ENCODE peak calls at places on chromosome 1, in ten cellular contexts. One of them, this sample, is unnamed.

GRCh38 chr1:24051206-24051945 is 60.6 kb downstream of the MYOM3 start:
- DNase-seq in thoracic aorta: no peak
- DNase-seq in BJ: no peak
- DNase-seq in tibial nerve: no peak
- DNase-seq in brain microvascular endothelial cell: no peak
- DNase-seq in mesenchymal stem cell: no peak
- DNase-seq in naive thymus-derived CD4-positive, alpha-beta T cell: no peak
- DNase-seq in ascending aorta: no peak
- DNase-seq in CD8-positive, alpha-beta T cell: no peak
- DNase-seq in AG04450: no peak
- DNase-seq in this sample: no peak

GRCh38 chr1:54861070-54861761 is 25.8 kb downstream of the DHCR24 start:
- DNase-seq in BJ: no peak
- DNase-seq in ascending aorta: no peak
- DNase-seq in thoracic aorta: no peak
- DNase-seq in AG04450: no peak
- DNase-seq in mesenchymal stem cell: peak; percentile 38
- DNase-seq in CD8-positive, alpha-beta T cell: no peak
- DNase-seq in naive thymus-derived CD4-positive, alpha-beta T cell: no peak
- DNase-seq in brain microvascular endothelial cell: no peak
- DNase-seq in tibial nerve: no peak
- DNase-seq in this sample: no peak

GRCh38 chr1:100710881-100711660 is 8.5 kb upstream of the VCAM1 start:
- DNase-seq in mesenchymal stem cell: peak; percentile 60
- DNase-seq in brain microvascular endothelial cell: no peak
- DNase-seq in BJ: no peak
- DNase-seq in CD8-positive, alpha-beta T cell: no peak
- DNase-seq in AG04450: peak; percentile 44
- DNase-seq in naive thymus-derived CD4-positive, alpha-beta T cell: no peak
- DNase-seq in tibial nerve: no peak
- DNase-seq in thoracic aorta: no peak
- DNase-seq in ascending aorta: no peak
- DNase-seq in this sample: no peak

GRCh38 chr1:198113302-198113701 is 43.5 kb upstream of the NEK7 start:
- DNase-seq in mesenchymal stem cell: no peak
- DNase-seq in naive thymus-derived CD4-positive, alpha-beta T cell: no peak
- DNase-seq in ascending aorta: no peak
- DNase-seq in BJ: peak; percentile 73
- DNase-seq in tibial nerve: no peak
- DNase-seq in brain microvascular endothelial cell: no peak
- DNase-seq in AG04450: no peak
- DNase-seq in thoracic aorta: no peak
- DNase-seq in CD8-positive, alpha-beta T cell: no peak
- DNase-seq in this sample: no peak

GRCh38 chr1:58942759-58943191 is 158.9 kb upstream of the JUN start:
- DNase-seq in thoracic aorta: no peak
- DNase-seq in mesenchymal stem cell: no peak
- DNase-seq in tibial nerve: no peak
- DNase-seq in brain microvascular endothelial cell: no peak
- DNase-seq in ascending aorta: no peak
- DNase-seq in CD8-positive, alpha-beta T cell: peak; percentile 61
- DNase-seq in AG04450: no peak
- DNase-seq in BJ: no peak
- DNase-seq in naive thymus-derived CD4-positive, alpha-beta T cell: no peak
- DNase-seq in this sample: peak; percentile 31

GRCh38 chr1:41278076-41278475 is 36.0 kb upstream of the SCMH1 start:
- DNase-seq in tibial nerve: no peak
- DNase-seq in ascending aorta: no peak
- DNase-seq in brain microvascular endothelial cell: no peak
- DNase-seq in CD8-positive, alpha-beta T cell: no peak
- DNase-seq in BJ: no peak
- DNase-seq in mesenchymal stem cell: no peak
- DNase-seq in AG04450: no peak
- DNase-seq in thoracic aorta: no peak
- DNase-seq in naive thymus-derived CD4-positive, alpha-beta T cell: no peak
- DNase-seq in this sample: no peak

GRCh38 chr1:177163844-177164379 is 600 bp downstream of the ASTN1 start:
- DNase-seq in mesenchymal stem cell: no peak
- DNase-seq in ascending aorta: no peak
- DNase-seq in BJ: no peak
- DNase-seq in tibial nerve: no peak
- DNase-seq in brain microvascular endothelial cell: no peak
- DNase-seq in naive thymus-derived CD4-positive, alpha-beta T cell: no peak
- DNase-seq in AG04450: no peak
- DNase-seq in thoracic aorta: no peak
- DNase-seq in CD8-positive, alpha-beta T cell: no peak
- DNase-seq in this sample: no peak

GRCh38 chr1:8357329-8358101 is 39.6 kb downstream of the SLC45A1 start:
- DNase-seq in ascending aorta: no peak
- DNase-seq in BJ: no peak
- DNase-seq in naive thymus-derived CD4-positive, alpha-beta T cell: no peak
- DNase-seq in brain microvascular endothelial cell: no peak
- DNase-seq in tibial nerve: no peak
- DNase-seq in CD8-positive, alpha-beta T cell: no peak
- DNase-seq in thoracic aorta: no peak
- DNase-seq in mesenchymal stem cell: no peak
- DNase-seq in AG04450: no peak
- DNase-seq in this sample: no peak

GRCh38 chr1:237799762-237800474 is 90.8 kb downstream of the ZP4 start:
- DNase-seq in mesenchymal stem cell: peak; percentile 68
- DNase-seq in CD8-positive, alpha-beta T cell: no peak
- DNase-seq in brain microvascular endothelial cell: peak; percentile 72
- DNase-seq in thoracic aorta: no peak
- DNase-seq in naive thymus-derived CD4-positive, alpha-beta T cell: no peak
- DNase-seq in ascending aorta: no peak
- DNase-seq in AG04450: no peak
- DNase-seq in tibial nerve: no peak
- DNase-seq in BJ: no peak
- DNase-seq in this sample: no peak

GRCh38 chr1:231636157-231636556 is 9.6 kb downstream of the DISC1 start:
- DNase-seq in tibial nerve: no peak
- DNase-seq in thoracic aorta: no peak
- DNase-seq in naive thymus-derived CD4-positive, alpha-beta T cell: no peak
- DNase-seq in CD8-positive, alpha-beta T cell: no peak
- DNase-seq in BJ: no peak
- DNase-seq in ascending aorta: no peak
- DNase-seq in brain microvascular endothelial cell: peak; percentile 74
- DNase-seq in mesenchymal stem cell: peak; percentile 89
- DNase-seq in AG04450: no peak
- DNase-seq in this sample: no peak

GRCh38 chr1:182998482-182998881 is 24.7 kb upstream of the LAMC1 start:
- DNase-seq in ascending aorta: no peak
- DNase-seq in mesenchymal stem cell: no peak
- DNase-seq in CD8-positive, alpha-beta T cell: no peak
- DNase-seq in thoracic aorta: no peak
- DNase-seq in brain microvascular endothelial cell: no peak
- DNase-seq in BJ: no peak
- DNase-seq in tibial nerve: no peak
- DNase-seq in naive thymus-derived CD4-positive, alpha-beta T cell: no peak
- DNase-seq in AG04450: no peak
- DNase-seq in this sample: no peak

GRCh38 chr1:58515794-58516401 is 30.6 kb downstream of the OMA1 start:
- DNase-seq in AG04450: peak; percentile 66
- DNase-seq in thoracic aorta: peak; percentile 10
- DNase-seq in brain microvascular endothelial cell: peak; percentile 56
- DNase-seq in tibial nerve: no peak
- DNase-seq in CD8-positive, alpha-beta T cell: no peak
- DNase-seq in naive thymus-derived CD4-positive, alpha-beta T cell: peak; percentile 50
- DNase-seq in mesenchymal stem cell: peak; percentile 82
- DNase-seq in BJ: peak; percentile 10
- DNase-seq in ascending aorta: no peak
- DNase-seq in this sample: peak; percentile 59

GRCh38 chr1:177858222-177858894 is 111.5 kb downstream of the SEC16B start:
- DNase-seq in ascending aorta: no peak
- DNase-seq in CD8-positive, alpha-beta T cell: no peak
- DNase-seq in AG04450: no peak
- DNase-seq in mesenchymal stem cell: no peak
- DNase-seq in BJ: no peak
- DNase-seq in tibial nerve: no peak
- DNase-seq in thoracic aorta: no peak
- DNase-seq in naive thymus-derived CD4-positive, alpha-beta T cell: no peak
- DNase-seq in brain microvascular endothelial cell: no peak
- DNase-seq in this sample: no peak

GRCh38 chr1:205440476-205441317 is 15.1 kb downstream of the BLACAT1 start:
- DNase-seq in thoracic aorta: no peak
- DNase-seq in BJ: no peak
- DNase-seq in naive thymus-derived CD4-positive, alpha-beta T cell: peak; percentile 61
- DNase-seq in brain microvascular endothelial cell: peak; percentile 17
- DNase-seq in ascending aorta: no peak
- DNase-seq in mesenchymal stem cell: peak; percentile 50
- DNase-seq in CD8-positive, alpha-beta T cell: peak; percentile 83
- DNase-seq in tibial nerve: no peak
- DNase-seq in AG04450: no peak
- DNase-seq in this sample: peak; percentile 57

GRCh38 chr1:221230605-221231004 is 351.4 kb downstream of the HLX start:
- DNase-seq in BJ: no peak
- DNase-seq in AG04450: peak; percentile 3
- DNase-seq in mesenchymal stem cell: peak; percentile 76
- DNase-seq in thoracic aorta: no peak
- DNase-seq in ascending aorta: no peak
- DNase-seq in brain microvascular endothelial cell: no peak
- DNase-seq in naive thymus-derived CD4-positive, alpha-beta T cell: no peak
- DNase-seq in CD8-positive, alpha-beta T cell: no peak
- DNase-seq in tibial nerve: no peak
- DNase-seq in this sample: no peak

GRCh38 chr1:41661428-41662060 is 177.1 kb upstream of the EDN2 start:
- DNase-seq in AG04450: no peak
- DNase-seq in BJ: no peak
- DNase-seq in tibial nerve: no peak
- DNase-seq in mesenchymal stem cell: no peak
- DNase-seq in thoracic aorta: no peak
- DNase-seq in ascending aorta: no peak
- DNase-seq in brain microvascular endothelial cell: no peak
- DNase-seq in naive thymus-derived CD4-positive, alpha-beta T cell: no peak
- DNase-seq in CD8-positive, alpha-beta T cell: peak; percentile 52
- DNase-seq in this sample: no peak

GRCh38 chr1:203325004-203325417 is 19.7 kb downstream of the BTG2 start:
- DNase-seq in AG04450: no peak
- DNase-seq in tibial nerve: no peak
- DNase-seq in naive thymus-derived CD4-positive, alpha-beta T cell: peak; percentile 55
- DNase-seq in thoracic aorta: no peak
- DNase-seq in BJ: no peak
- DNase-seq in brain microvascular endothelial cell: no peak
- DNase-seq in mesenchymal stem cell: no peak
- DNase-seq in ascending aorta: no peak
- DNase-seq in CD8-positive, alpha-beta T cell: peak; percentile 71
- DNase-seq in this sample: no peak

GRCh38 chr1:67126111-67126746 is 8.5 kb downstream of the C1orf141 start:
- DNase-seq in CD8-positive, alpha-beta T cell: no peak
- DNase-seq in BJ: no peak
- DNase-seq in mesenchymal stem cell: peak; percentile 29
- DNase-seq in tibial nerve: no peak
- DNase-seq in ascending aorta: no peak
- DNase-seq in thoracic aorta: no peak
- DNase-seq in naive thymus-derived CD4-positive, alpha-beta T cell: no peak
- DNase-seq in brain microvascular endothelial cell: peak; percentile 25
- DNase-seq in AG04450: no peak
- DNase-seq in this sample: no peak

DNA sequence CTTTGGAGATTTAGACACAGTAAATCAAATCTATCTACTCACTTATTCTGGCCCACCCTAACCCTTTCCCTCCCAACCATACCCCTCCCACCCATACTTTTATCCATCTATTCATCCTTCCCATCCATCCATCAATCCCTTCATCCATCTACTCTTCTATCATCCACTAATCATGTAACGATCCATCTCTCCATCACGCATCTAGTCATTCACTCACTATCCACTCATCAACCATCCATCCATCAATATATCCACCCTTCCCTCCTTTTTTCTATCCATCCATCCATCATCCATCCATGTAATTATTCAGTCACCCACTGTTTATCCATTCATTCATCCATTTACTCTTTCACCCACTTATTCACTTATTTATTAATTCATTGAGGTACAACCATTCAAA is 74.0 kb downstream of the FOXD2 start:
- DNase-seq in tibial nerve: no peak
- DNase-seq in CD8-positive, alpha-beta T cell: no peak
- DNase-seq in brain microvascular endothelial cell: no peak
- DNase-seq in naive thymus-derived CD4-positive, alpha-beta T cell: no peak
- DNase-seq in AG04450: no peak
- DNase-seq in BJ: no peak
- DNase-seq in ascending aorta: no peak
- DNase-seq in mesenchymal stem cell: no peak
- DNase-seq in thoracic aorta: no peak
- DNase-seq in this sample: no peak
- H3K27me3 ChIP-seq in tibial nerve: no peaks in the 10 kb centered on the region
- H3K27me3 ChIP-seq in CD8-positive, alpha-beta T cell: peaks cover 14% of the 10 kb centered on the region
- H3K27me3 ChIP-seq in brain microvascular endothelial cell: peaks cover 27% of the 10 kb centered on the region
- H3K27me3 ChIP-seq in naive thymus-derived CD4-positive, alpha-beta T cell: peaks cover 9% of the 10 kb centered on the region
- H3K27me3 ChIP-seq in AG04450: peaks cover 29% of the 10 kb centered on the region
- H3K27me3 ChIP-seq in BJ: peaks cover 18% of the 10 kb centered on the region
- H3K27me3 ChIP-seq in ascending aorta: no peaks in the 10 kb centered on the region
- H3K27me3 ChIP-seq in mesenchymal stem cell: peaks cover 81% of the 10 kb centered on the region
- H3K27me3 ChIP-seq in thoracic aorta: no peaks in the 10 kb centered on the region
- H3K27me3 ChIP-seq in this sample: peaks cover 28% of the 10 kb centered on the region

GRCh38 chr1:108646661-108647269 is 14.1 kb downstream of the HENMT1 start:
- DNase-seq in CD8-positive, alpha-beta T cell: peak; percentile 86
- DNase-seq in brain microvascular endothelial cell: peak; percentile 61
- DNase-seq in tibial nerve: peak; percentile 53
- DNase-seq in naive thymus-derived CD4-positive, alpha-beta T cell: peak; percentile 72
- DNase-seq in ascending aorta: peak; percentile 67
- DNase-seq in AG04450: no peak
- DNase-seq in BJ: peak; percentile 44
- DNase-seq in mesenchymal stem cell: peak; percentile 91
- DNase-seq in thoracic aorta: peak; percentile 37
- DNase-seq in this sample: peak; percentile 44
- H3K4me3 ChIP-seq in CD8-positive, alpha-beta T cell: peak overlapping the region; percentile 13
- H3K4me3 ChIP-seq in brain microvascular endothelial cell: no peak overlapping the region
- H3K4me3 ChIP-seq in tibial nerve: no peak overlapping the region
- H3K4me3 ChIP-seq in naive thymus-derived CD4-positive, alpha-beta T cell: peak overlapping the region; percentile 36
- H3K4me3 ChIP-seq in ascending aorta: no peak overlapping the region
- H3K4me3 ChIP-seq in AG04450: no peak overlapping the region
- H3K4me3 ChIP-seq in BJ: no peak overlapping the region
- H3K4me3 ChIP-seq in mesenchymal stem cell: no peak overlapping the region
- H3K4me3 ChIP-seq in thoracic aorta: peak overlapping the region; percentile 29
- H3K4me3 ChIP-seq in this sample: peak overlapping the region; percentile 67

DNA sequence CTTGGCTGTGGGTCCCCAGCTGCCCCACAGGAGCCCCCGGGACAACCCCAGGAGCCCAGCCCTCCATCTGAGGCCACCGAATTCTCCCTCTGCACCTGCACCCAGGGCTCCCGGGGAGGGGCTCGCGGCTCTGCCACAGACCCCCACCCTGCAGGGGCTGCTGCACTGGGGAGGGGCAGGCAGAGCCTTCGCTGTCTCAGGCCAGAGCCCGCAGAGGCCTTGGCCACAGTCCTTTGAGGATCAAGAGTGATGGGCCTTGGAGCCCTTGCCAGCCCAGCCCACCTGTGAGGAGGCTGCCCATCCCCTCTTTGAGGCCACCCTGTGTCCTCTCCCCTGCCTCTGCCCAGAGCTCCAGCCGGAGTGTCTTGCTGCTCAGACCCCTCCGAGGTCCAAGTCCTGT is 6.5 kb downstream of the PERM1 start:
- DNase-seq in ascending aorta: no peak
- DNase-seq in AG04450: no peak
- DNase-seq in thoracic aorta: no peak
- DNase-seq in mesenchymal stem cell: no peak
- DNase-seq in naive thymus-derived CD4-positive, alpha-beta T cell: peak; percentile 6
- DNase-seq in brain microvascular endothelial cell: no peak
- DNase-seq in BJ: no peak
- DNase-seq in tibial nerve: no peak
- DNase-seq in CD8-positive, alpha-beta T cell: no peak
- DNase-seq in this sample: no peak
- H3K27me3 ChIP-seq in ascending aorta: peaks cover 26% of the 10 kb centered on the region
- H3K27me3 ChIP-seq in AG04450: peaks cover 21% of the 10 kb centered on the region
- H3K27me3 ChIP-seq in thoracic aorta: peaks cover 5% of the 10 kb centered on the region
- H3K27me3 ChIP-seq in mesenchymal stem cell: peaks cover 67% of the 10 kb centered on the region
- H3K27me3 ChIP-seq in naive thymus-derived CD4-positive, alpha-beta T cell: peaks cover 3% of the 10 kb centered on the region
- H3K27me3 ChIP-seq in brain microvascular endothelial cell: peaks cover 4% of the 10 kb centered on the region
- H3K27me3 ChIP-seq in BJ: no peaks in the 10 kb centered on the region
- H3K27me3 ChIP-seq in tibial nerve: peaks cover 2% of the 10 kb centered on the region
- H3K27me3 ChIP-seq in CD8-positive, alpha-beta T cell: peaks cover 10% of the 10 kb centered on the region
- H3K27me3 ChIP-seq in this sample: no peaks in the 10 kb centered on the region

GRCh38 chr1:53646732-53647131 is 92.2 kb downstream of the GLIS1 start:
- DNase-seq in tibial nerve: no peak
- DNase-seq in mesenchymal stem cell: no peak
- DNase-seq in naive thymus-derived CD4-positive, alpha-beta T cell: no peak
- DNase-seq in brain microvascular endothelial cell: no peak
- DNase-seq in ascending aorta: no peak
- DNase-seq in thoracic aorta: no peak
- DNase-seq in AG04450: no peak
- DNase-seq in BJ: no peak
- DNase-seq in CD8-positive, alpha-beta T cell: no peak
- DNase-seq in this sample: no peak
- H3K4me3 ChIP-seq in tibial nerve: no peak overlapping the region
- H3K4me3 ChIP-seq in mesenchymal stem cell: no peak overlapping the region
- H3K4me3 ChIP-seq in naive thymus-derived CD4-positive, alpha-beta T cell: no peak overlapping the region
- H3K4me3 ChIP-seq in brain microvascular endothelial cell: no peak overlapping the region
- H3K4me3 ChIP-seq in ascending aorta: no peak overlapping the region
- H3K4me3 ChIP-seq in thoracic aorta: no peak overlapping the region
- H3K4me3 ChIP-seq in AG04450: no peak overlapping the region
- H3K4me3 ChIP-seq in BJ: no peak overlapping the region
- H3K4me3 ChIP-seq in CD8-positive, alpha-beta T cell: no peak overlapping the region
- H3K4me3 ChIP-seq in this sample: no peak overlapping the region

This sample was measured in CD4-positive, CD25-positive, alpha-beta regulatory T cell.